ENCODE peak calls at places on chromosomes 11 and 22, in eight cellular contexts. V, G, R, S, M, C, J and D are unnamed samples.

GRCh38 chr11:115338476-115338875 is 165.7 kb downstream of the CADM1 start:
- DNase-seq in S (no peak), M (no peak), J (no peak), G (no peak), C (no peak), R (no peak), V (no peak), D (no peak)

GRCh38 chr11:17206448-17206847 is 1.3 kb downstream of the PIK3C2A start:
- DNase-seq in R (no peak), S (no peak), G (no peak), J (no peak), C (no peak), M (no peak), V (no peak), D (no peak)

GRCh38 chr22:43014876-43015676 is at the start of gene PACSIN2:
- DNase-seq in M (peak; percentile 97), R (peak; percentile 93), J (peak; percentile 99), V (peak; percentile 100), S (peak; percentile 97), G (peak; percentile 100), C (peak; percentile 100), D (peak; percentile 99)

GRCh38 chr11:63667993-63668392 is 3.2 kb downstream of the ATL3 start:
- DNase-seq in J (peak; percentile 67), S (no peak), R (peak; percentile 80), M (no peak), V (no peak), G (no peak), C (no peak), D (peak; percentile 96)

GRCh38 chr22:32627091-32627490 is 152.5 kb downstream of the FBXO7 start:
- DNase-seq in J (no peak), R (no peak), S (no peak), V (no peak), M (no peak), C (no peak), G (no peak), D (no peak)

GRCh38 chr11:27469333-27469680 is 3.3 kb downstream of the LGR4 start:
- DNase-seq in R (no peak), V (no peak), G (no peak), C (no peak), J (no peak), S (no peak), M (no peak), D (no peak)

GRCh38 chr22:25404556-25404922 is 159.9 kb upstream of the GRK3 start:
- DNase-seq in G (peak; percentile 48), C (peak; percentile 41), R (no peak), M (no peak), V (no peak), S (no peak), J (no peak), D (peak; percentile 24)

GRCh38 chr11:113556036-113556435 is 80.8 kb upstream of the DRD2 start:
- DNase-seq in R (no peak), C (no peak), J (no peak), M (no peak), G (no peak), S (no peak), V (no peak), D (no peak)

GRCh38 chr11:33706546-33706945 is 5.9 kb upstream of the C11orf91 start:
- DNase-seq in C (no peak), S (no peak), V (no peak), G (no peak), J (no peak), R (no peak), M (no peak), D (no peak)

GRCh38 chr11:120028181-120028935 is 109.6 kb downstream of the TRIM29 start:
- DNase-seq in M (no peak), G (no peak), R (no peak), C (no peak), J (no peak), V (no peak), S (peak; percentile 67), D (no peak)

GRCh38 chr11:12674936-12675696 is 895 bp downstream of the TEAD1 start:
- DNase-seq in M (no peak), G (peak; percentile 28), R (no peak), C (no peak), S (peak; percentile 52), J (no peak), V (no peak), D (peak; percentile 55)

GRCh38 chr22:24503137-24503850 is 8.2 kb downstream of the UPB1 start:
- DNase-seq in G (peak; percentile 72), R (no peak), V (peak; percentile 65), M (peak; percentile 27), S (no peak), C (peak; percentile 62), J (peak; percentile 57), D (peak; percentile 75)

GRCh38 chr22:29268511-29269229 is 602 bp downstream of the EWSR1 start:
- DNase-seq in J (no peak), G (peak; percentile 54), M (peak; percentile 27), S (peak; percentile 25), R (peak; percentile 22), C (peak; percentile 62), V (peak; percentile 44), D (peak; percentile 78)

GRCh38 chr22:47872761-47873535 is 1110.5 kb downstream of the TBC1D22A start:
- DNase-seq in C (no peak), G (no peak), R (no peak), J (no peak), M (no peak), V (no peak), S (no peak), D (no peak)

GRCh38 chr11:83310718-83311117 is 24.6 kb upstream of the CCDC90B start:
- DNase-seq in M (no peak), R (no peak), S (no peak), V (no peak), J (no peak), G (no peak), C (no peak), D (no peak)

GRCh38 chr11:96134622-96135021 is 208.4 kb downstream of the MAML2 start:
- DNase-seq in S (no peak), G (no peak), J (no peak), M (no peak), V (no peak), C (no peak), R (no peak), D (no peak)

GRCh38 chr22:21832291-21833290 is 34.9 kb downstream of the MAPK1 start:
- DNase-seq in J (no peak), S (no peak), V (no peak), C (no peak), M (no peak), G (no peak), R (no peak), D (no peak)

GRCh38 chr11:57313788-57314135 is 11.0 kb downstream of the TNKS1BP1 start:
- DNase-seq in V (no peak), J (no peak), S (no peak), R (no peak), C (no peak), M (no peak), G (no peak), D (no peak)

GRCh38 chr22:19816372-19817119 is 38.1 kb downstream of the GNB1L start:
- DNase-seq in V (no peak), S (no peak), C (no peak), M (no peak), J (no peak), G (no peak), R (no peak), D (no peak)

GRCh38 chr22:33785283-33785991 is 134.8 kb downstream of the LARGE1 start:
- DNase-seq in R (peak; percentile 11), S (no peak), G (no peak), C (no peak), M (no peak), V (no peak), J (no peak), D (no peak)

GRCh38 chr11:14065153-14065552 is 102.6 kb downstream of the SPON1 start:
- DNase-seq in V (no peak), M (no peak), J (no peak), C (no peak), G (no peak), R (no peak), S (no peak), D (no peak)

GRCh38 chr11:47260366-47260765 is 2.6 kb downstream of the NR1H3 start:
- DNase-seq in S (no peak), M (no peak), R (no peak), C (no peak), J (no peak), G (no peak), V (no peak), D (no peak)

GRCh38 chr11:96102664-96103068 is 178.8 kb upstream of the MTMR2 start:
- DNase-seq in J (peak; percentile 35), G (no peak), M (no peak), S (no peak), V (no peak), C (no peak), R (no peak), D (peak; percentile 77)

GRCh38 chr22:37672920-37673453 is 2.4 kb upstream of the LGALS1 start:
- DNase-seq in G (no peak), J (no peak), C (no peak), M (no peak), V (no peak), S (no peak), R (no peak), D (no peak)

GRCh38 chr11:71207563-71207962 is 44.8 kb downstream of the SHANK2 start:
- DNase-seq in M (no peak), V (no peak), G (no peak), S (no peak), C (no peak), R (no peak), J (no peak), D (no peak)

GRCh38 chr11:116563713-116564050 is 209.1 kb downstream of the BUD13 start:
- DNase-seq in J (no peak), S (no peak), M (no peak), C (no peak), R (no peak), G (no peak), V (no peak), D (no peak)

GRCh38 chr11:65903068-65903481 is 2.9 kb upstream of the FOSL1 start:
- DNase-seq in M (no peak), S (no peak), J (peak; percentile 90), G (no peak), C (no peak), R (no peak), V (no peak), D (peak; percentile 99)

GRCh38 chr22:49979587-49980264 is 19.2 kb downstream of the PIM3 start:
- DNase-seq in R (no peak), S (no peak), V (no peak), C (peak; percentile 56), J (no peak), G (peak; percentile 34), M (no peak), D (peak; percentile 71)

GRCh38 chr22:35539910-35540599 is 576 bp upstream of the RASD2 start:
- DNase-seq in R (no peak), M (peak; percentile 41), J (peak; percentile 48), C (peak; percentile 82), V (no peak), G (peak; percentile 60), S (peak; percentile 26), D (peak; percentile 63)

GRCh38 chr11:68383976-68384501 is 71.6 kb downstream of the LRP5 start:
- DNase-seq in V (peak; percentile 88), G (peak; percentile 75), S (no peak), J (peak; percentile 81), C (peak; percentile 78), R (no peak), M (peak; percentile 12), D (peak; percentile 51)

GRCh38 chr22:29524440-29525191 is 28.9 kb downstream of the THOC5 start:
- DNase-seq in C (peak; percentile 61), S (no peak), J (peak; percentile 15), M (no peak), R (no peak), V (no peak), G (peak; percentile 51), D (peak; percentile 51)

GRCh38 chr11:61298663-61299244 is 3.6 kb upstream of the VWCE start:
- DNase-seq in M (no peak), C (no peak), J (no peak), V (no peak), S (no peak), G (no peak), R (no peak), D (no peak)

GRCh38 chr22:48157676-48158075 is 1395.2 kb downstream of the TBC1D22A start:
- DNase-seq in M (no peak), J (no peak), G (no peak), R (no peak), C (no peak), V (no peak), S (no peak), D (no peak)

GRCh38 chr11:88293931-88294330 is 43.6 kb downstream of the CTSC start:
- DNase-seq in G (no peak), J (no peak), S (no peak), R (peak; percentile 41), V (no peak), C (no peak), M (no peak), D (peak; percentile 73)